ENCODE peak calls at places on chromosomes 4 and X, in six cellular contexts. One of them, this sample, is unnamed.

GRCh38 chr4:2390780-2391490 is 27.5 kb downstream of the ZFYVE28 start:
- DNase-seq in GM19239: no peak
- DNase-seq in right lobe of liver: no peak
- DNase-seq in stimulated activated CD8-positive, alpha-beta memory T cell treated with anti-CD3 and anti-CD28 coated beads, Interleukin-2, amount 100 ng/mL, for 1 hour: no peak
- DNase-seq in activated naive CD4-positive, alpha-beta T cell: no peak
- DNase-seq in activated CD4-positive, CD25-positive, alpha-beta regulatory T cell treated with anti-CD3 and anti-CD28 coated beads, Interleukin-2, amount 50 U/mL, for 72 hours: no peak
- DNase-seq in this sample: no peak

GRCh38 chr4:40778090-40778489 is 28.3 kb downstream of the NSUN7 start:
- DNase-seq in stimulated activated CD8-positive, alpha-beta memory T cell treated with anti-CD3 and anti-CD28 coated beads, Interleukin-2, amount 100 ng/mL, for 1 hour: no peak
- DNase-seq in activated naive CD4-positive, alpha-beta T cell: no peak
- DNase-seq in activated CD4-positive, CD25-positive, alpha-beta regulatory T cell treated with anti-CD3 and anti-CD28 coated beads, Interleukin-2, amount 50 U/mL, for 72 hours: no peak
- DNase-seq in GM19239: no peak
- DNase-seq in right lobe of liver: no peak
- DNase-seq in this sample: no peak

GRCh38 chr4:141099326-141099725 is 33.9 kb downstream of the RNF150 start:
- DNase-seq in stimulated activated CD8-positive, alpha-beta memory T cell treated with anti-CD3 and anti-CD28 coated beads, Interleukin-2, amount 100 ng/mL, for 1 hour: no peak
- DNase-seq in activated naive CD4-positive, alpha-beta T cell: no peak
- DNase-seq in right lobe of liver: no peak
- DNase-seq in activated CD4-positive, CD25-positive, alpha-beta regulatory T cell treated with anti-CD3 and anti-CD28 coated beads, Interleukin-2, amount 50 U/mL, for 72 hours: no peak
- DNase-seq in GM19239: no peak
- DNase-seq in this sample: no peak

GRCh38 chr4:104989363-104989762 is 157.3 kb upstream of the TET2 start:
- DNase-seq in activated CD4-positive, CD25-positive, alpha-beta regulatory T cell treated with anti-CD3 and anti-CD28 coated beads, Interleukin-2, amount 50 U/mL, for 72 hours: no peak
- DNase-seq in activated naive CD4-positive, alpha-beta T cell: no peak
- DNase-seq in right lobe of liver: no peak
- DNase-seq in GM19239: no peak
- DNase-seq in stimulated activated CD8-positive, alpha-beta memory T cell treated with anti-CD3 and anti-CD28 coated beads, Interleukin-2, amount 100 ng/mL, for 1 hour: no peak
- DNase-seq in this sample: no peak

GRCh38 chr4:126458993-126459392 is 1144.2 kb downstream of the FAT4 start:
- DNase-seq in activated naive CD4-positive, alpha-beta T cell: no peak
- DNase-seq in right lobe of liver: no peak
- DNase-seq in GM19239: no peak
- DNase-seq in stimulated activated CD8-positive, alpha-beta memory T cell treated with anti-CD3 and anti-CD28 coated beads, Interleukin-2, amount 100 ng/mL, for 1 hour: no peak
- DNase-seq in activated CD4-positive, CD25-positive, alpha-beta regulatory T cell treated with anti-CD3 and anti-CD28 coated beads, Interleukin-2, amount 50 U/mL, for 72 hours: no peak
- DNase-seq in this sample: no peak

GRCh38 chr4:34953145-34953799 is 1291.0 kb downstream of the ARAP2 start:
- DNase-seq in activated CD4-positive, CD25-positive, alpha-beta regulatory T cell treated with anti-CD3 and anti-CD28 coated beads, Interleukin-2, amount 50 U/mL, for 72 hours: no peak
- DNase-seq in GM19239: no peak
- DNase-seq in right lobe of liver: no peak
- DNase-seq in activated naive CD4-positive, alpha-beta T cell: no peak
- DNase-seq in stimulated activated CD8-positive, alpha-beta memory T cell treated with anti-CD3 and anti-CD28 coated beads, Interleukin-2, amount 100 ng/mL, for 1 hour: no peak
- DNase-seq in this sample: no peak

GRCh38 chr4:184453402-184454160 is 20.8 kb downstream of the IRF2 start:
- DNase-seq in activated naive CD4-positive, alpha-beta T cell: no peak
- DNase-seq in right lobe of liver: no peak
- DNase-seq in stimulated activated CD8-positive, alpha-beta memory T cell treated with anti-CD3 and anti-CD28 coated beads, Interleukin-2, amount 100 ng/mL, for 1 hour: no peak
- DNase-seq in GM19239: peak; percentile 51
- DNase-seq in activated CD4-positive, CD25-positive, alpha-beta regulatory T cell treated with anti-CD3 and anti-CD28 coated beads, Interleukin-2, amount 50 U/mL, for 72 hours: no peak
- DNase-seq in this sample: no peak

GRCh38 chr4:158998624-158999023 is 104.3 kb upstream of the RAPGEF2 start:
- DNase-seq in right lobe of liver: no peak
- DNase-seq in activated naive CD4-positive, alpha-beta T cell: no peak
- DNase-seq in activated CD4-positive, CD25-positive, alpha-beta regulatory T cell treated with anti-CD3 and anti-CD28 coated beads, Interleukin-2, amount 50 U/mL, for 72 hours: no peak
- DNase-seq in stimulated activated CD8-positive, alpha-beta memory T cell treated with anti-CD3 and anti-CD28 coated beads, Interleukin-2, amount 100 ng/mL, for 1 hour: no peak
- DNase-seq in GM19239: no peak
- DNase-seq in this sample: no peak

GRCh38 chrX:47483310-47484268 is 567 bp upstream of the ZNF41 start:
- DNase-seq in GM19239: no peak
- DNase-seq in stimulated activated CD8-positive, alpha-beta memory T cell treated with anti-CD3 and anti-CD28 coated beads, Interleukin-2, amount 100 ng/mL, for 1 hour: no peak
- DNase-seq in activated naive CD4-positive, alpha-beta T cell: no peak
- DNase-seq in activated CD4-positive, CD25-positive, alpha-beta regulatory T cell treated with anti-CD3 and anti-CD28 coated beads, Interleukin-2, amount 50 U/mL, for 72 hours: no peak
- DNase-seq in right lobe of liver: peak; percentile 44
- DNase-seq in this sample: peak; percentile 60

GRCh38 chr4:10143171-10143570 is 26.6 kb upstream of the WDR1 start:
- DNase-seq in right lobe of liver: no peak
- DNase-seq in activated naive CD4-positive, alpha-beta T cell: no peak
- DNase-seq in activated CD4-positive, CD25-positive, alpha-beta regulatory T cell treated with anti-CD3 and anti-CD28 coated beads, Interleukin-2, amount 50 U/mL, for 72 hours: no peak
- DNase-seq in stimulated activated CD8-positive, alpha-beta memory T cell treated with anti-CD3 and anti-CD28 coated beads, Interleukin-2, amount 100 ng/mL, for 1 hour: no peak
- DNase-seq in GM19239: no peak
- DNase-seq in this sample: no peak

GRCh38 chrX:103304705-103305104 is 6.1 kb downstream of the BEX2 start:
- DNase-seq in right lobe of liver: no peak
- DNase-seq in GM19239: no peak
- DNase-seq in activated naive CD4-positive, alpha-beta T cell: no peak
- DNase-seq in stimulated activated CD8-positive, alpha-beta memory T cell treated with anti-CD3 and anti-CD28 coated beads, Interleukin-2, amount 100 ng/mL, for 1 hour: no peak
- DNase-seq in activated CD4-positive, CD25-positive, alpha-beta regulatory T cell treated with anti-CD3 and anti-CD28 coated beads, Interleukin-2, amount 50 U/mL, for 72 hours: no peak
- DNase-seq in this sample: no peak

GRCh38 chr4:105979506-105979905 is 84.2 kb downstream of the NPNT start:
- DNase-seq in activated naive CD4-positive, alpha-beta T cell: no peak
- DNase-seq in stimulated activated CD8-positive, alpha-beta memory T cell treated with anti-CD3 and anti-CD28 coated beads, Interleukin-2, amount 100 ng/mL, for 1 hour: no peak
- DNase-seq in GM19239: no peak
- DNase-seq in activated CD4-positive, CD25-positive, alpha-beta regulatory T cell treated with anti-CD3 and anti-CD28 coated beads, Interleukin-2, amount 50 U/mL, for 72 hours: no peak
- DNase-seq in right lobe of liver: no peak
- DNase-seq in this sample: no peak

GRCh38 chrX:84415155-84415554 is 87.1 kb downstream of the HDX start:
- DNase-seq in activated naive CD4-positive, alpha-beta T cell: no peak
- DNase-seq in GM19239: no peak
- DNase-seq in activated CD4-positive, CD25-positive, alpha-beta regulatory T cell treated with anti-CD3 and anti-CD28 coated beads, Interleukin-2, amount 50 U/mL, for 72 hours: no peak
- DNase-seq in right lobe of liver: no peak
- DNase-seq in stimulated activated CD8-positive, alpha-beta memory T cell treated with anti-CD3 and anti-CD28 coated beads, Interleukin-2, amount 100 ng/mL, for 1 hour: no peak
- DNase-seq in this sample: no peak

GRCh38 chrX:41384041-41384705 is 50.2 kb downstream of the DDX3X start:
- DNase-seq in right lobe of liver: peak; percentile 78
- DNase-seq in activated CD4-positive, CD25-positive, alpha-beta regulatory T cell treated with anti-CD3 and anti-CD28 coated beads, Interleukin-2, amount 50 U/mL, for 72 hours: peak; percentile 55
- DNase-seq in stimulated activated CD8-positive, alpha-beta memory T cell treated with anti-CD3 and anti-CD28 coated beads, Interleukin-2, amount 100 ng/mL, for 1 hour: no peak
- DNase-seq in activated naive CD4-positive, alpha-beta T cell: no peak
- DNase-seq in GM19239: no peak
- DNase-seq in this sample: peak; percentile 65

GRCh38 chr4:55125087-55125721 is at the start of gene KDR:
- DNase-seq in activated naive CD4-positive, alpha-beta T cell: no peak
- DNase-seq in GM19239: no peak
- DNase-seq in activated CD4-positive, CD25-positive, alpha-beta regulatory T cell treated with anti-CD3 and anti-CD28 coated beads, Interleukin-2, amount 50 U/mL, for 72 hours: no peak
- DNase-seq in stimulated activated CD8-positive, alpha-beta memory T cell treated with anti-CD3 and anti-CD28 coated beads, Interleukin-2, amount 100 ng/mL, for 1 hour: no peak
- DNase-seq in right lobe of liver: peak; percentile 52
- DNase-seq in this sample: peak; percentile 68

GRCh38 chr4:4758708-4759107 is 100.8 kb upstream of the MSX1 start:
- DNase-seq in stimulated activated CD8-positive, alpha-beta memory T cell treated with anti-CD3 and anti-CD28 coated beads, Interleukin-2, amount 100 ng/mL, for 1 hour: no peak
- DNase-seq in activated CD4-positive, CD25-positive, alpha-beta regulatory T cell treated with anti-CD3 and anti-CD28 coated beads, Interleukin-2, amount 50 U/mL, for 72 hours: no peak
- DNase-seq in GM19239: peak; percentile 15
- DNase-seq in right lobe of liver: no peak
- DNase-seq in activated naive CD4-positive, alpha-beta T cell: no peak
- DNase-seq in this sample: no peak

GRCh38 chrX:134753185-134754008 is 95.1 kb upstream of the PLAC1 start:
- DNase-seq in activated CD4-positive, CD25-positive, alpha-beta regulatory T cell treated with anti-CD3 and anti-CD28 coated beads, Interleukin-2, amount 50 U/mL, for 72 hours: no peak
- DNase-seq in right lobe of liver: no peak
- DNase-seq in activated naive CD4-positive, alpha-beta T cell: no peak
- DNase-seq in GM19239: no peak
- DNase-seq in stimulated activated CD8-positive, alpha-beta memory T cell treated with anti-CD3 and anti-CD28 coated beads, Interleukin-2, amount 100 ng/mL, for 1 hour: no peak
- DNase-seq in this sample: no peak

GRCh38 chrX:8741981-8742380 is 10.0 kb upstream of the ANOS1 start:
- DNase-seq in right lobe of liver: no peak
- DNase-seq in stimulated activated CD8-positive, alpha-beta memory T cell treated with anti-CD3 and anti-CD28 coated beads, Interleukin-2, amount 100 ng/mL, for 1 hour: no peak
- DNase-seq in GM19239: no peak
- DNase-seq in activated CD4-positive, CD25-positive, alpha-beta regulatory T cell treated with anti-CD3 and anti-CD28 coated beads, Interleukin-2, amount 50 U/mL, for 72 hours: no peak
- DNase-seq in activated naive CD4-positive, alpha-beta T cell: no peak
- DNase-seq in this sample: no peak

GRCh38 chr4:73922766-73923630 is 53.8 kb downstream of the CXCL1 start:
- DNase-seq in activated naive CD4-positive, alpha-beta T cell: no peak
- DNase-seq in right lobe of liver: no peak
- DNase-seq in stimulated activated CD8-positive, alpha-beta memory T cell treated with anti-CD3 and anti-CD28 coated beads, Interleukin-2, amount 100 ng/mL, for 1 hour: no peak
- DNase-seq in GM19239: no peak
- DNase-seq in activated CD4-positive, CD25-positive, alpha-beta regulatory T cell treated with anti-CD3 and anti-CD28 coated beads, Interleukin-2, amount 50 U/mL, for 72 hours: no peak
- DNase-seq in this sample: no peak

GRCh38 chr4:8160572-8160971 is 2.0 kb upstream of the ABLIM2 start:
- DNase-seq in activated naive CD4-positive, alpha-beta T cell: no peak
- DNase-seq in activated CD4-positive, CD25-positive, alpha-beta regulatory T cell treated with anti-CD3 and anti-CD28 coated beads, Interleukin-2, amount 50 U/mL, for 72 hours: no peak
- DNase-seq in GM19239: no peak
- DNase-seq in stimulated activated CD8-positive, alpha-beta memory T cell treated with anti-CD3 and anti-CD28 coated beads, Interleukin-2, amount 100 ng/mL, for 1 hour: no peak
- DNase-seq in right lobe of liver: no peak
- DNase-seq in this sample: no peak

GRCh38 chrX:84046403-84046984 is 141.5 kb downstream of the RPS6KA6 start:
- DNase-seq in right lobe of liver: no peak
- DNase-seq in GM19239: peak; percentile 0
- DNase-seq in stimulated activated CD8-positive, alpha-beta memory T cell treated with anti-CD3 and anti-CD28 coated beads, Interleukin-2, amount 100 ng/mL, for 1 hour: no peak
- DNase-seq in activated naive CD4-positive, alpha-beta T cell: no peak
- DNase-seq in activated CD4-positive, CD25-positive, alpha-beta regulatory T cell treated with anti-CD3 and anti-CD28 coated beads, Interleukin-2, amount 50 U/mL, for 72 hours: no peak
- DNase-seq in this sample: no peak

GRCh38 chr4:159463235-159463634 is 360.4 kb downstream of the RAPGEF2 start:
- DNase-seq in activated CD4-positive, CD25-positive, alpha-beta regulatory T cell treated with anti-CD3 and anti-CD28 coated beads, Interleukin-2, amount 50 U/mL, for 72 hours: no peak
- DNase-seq in GM19239: no peak
- DNase-seq in activated naive CD4-positive, alpha-beta T cell: no peak
- DNase-seq in right lobe of liver: no peak
- DNase-seq in stimulated activated CD8-positive, alpha-beta memory T cell treated with anti-CD3 and anti-CD28 coated beads, Interleukin-2, amount 100 ng/mL, for 1 hour: no peak
- DNase-seq in this sample: no peak

GRCh38 chr4:89299153-89299789 is 8.3 kb downstream of the GPRIN3 start:
- DNase-seq in right lobe of liver: no peak
- DNase-seq in stimulated activated CD8-positive, alpha-beta memory T cell treated with anti-CD3 and anti-CD28 coated beads, Interleukin-2, amount 100 ng/mL, for 1 hour: no peak
- DNase-seq in GM19239: no peak
- DNase-seq in activated naive CD4-positive, alpha-beta T cell: no peak
- DNase-seq in activated CD4-positive, CD25-positive, alpha-beta regulatory T cell treated with anti-CD3 and anti-CD28 coated beads, Interleukin-2, amount 50 U/mL, for 72 hours: no peak
- DNase-seq in this sample: no peak

GRCh38 chrX:5068550-5068949 is 1160.1 kb downstream of the NLGN4X start:
- DNase-seq in right lobe of liver: no peak
- DNase-seq in activated CD4-positive, CD25-positive, alpha-beta regulatory T cell treated with anti-CD3 and anti-CD28 coated beads, Interleukin-2, amount 50 U/mL, for 72 hours: no peak
- DNase-seq in GM19239: no peak
- DNase-seq in activated naive CD4-positive, alpha-beta T cell: no peak
- DNase-seq in stimulated activated CD8-positive, alpha-beta memory T cell treated with anti-CD3 and anti-CD28 coated beads, Interleukin-2, amount 100 ng/mL, for 1 hour: no peak
- DNase-seq in this sample: no peak

GRCh38 chrX:13376857-13377441 is 57.1 kb upstream of the ATXN3L start:
- DNase-seq in right lobe of liver: no peak
- DNase-seq in GM19239: no peak
- DNase-seq in stimulated activated CD8-positive, alpha-beta memory T cell treated with anti-CD3 and anti-CD28 coated beads, Interleukin-2, amount 100 ng/mL, for 1 hour: no peak
- DNase-seq in activated naive CD4-positive, alpha-beta T cell: no peak
- DNase-seq in activated CD4-positive, CD25-positive, alpha-beta regulatory T cell treated with anti-CD3 and anti-CD28 coated beads, Interleukin-2, amount 50 U/mL, for 72 hours: no peak
- DNase-seq in this sample: no peak

GRCh38 chrX:12956704-12957541 is 18.0 kb upstream of the TMSB4X start:
- DNase-seq in activated naive CD4-positive, alpha-beta T cell: peak; percentile 32
- DNase-seq in stimulated activated CD8-positive, alpha-beta memory T cell treated with anti-CD3 and anti-CD28 coated beads, Interleukin-2, amount 100 ng/mL, for 1 hour: no peak
- DNase-seq in GM19239: no peak
- DNase-seq in activated CD4-positive, CD25-positive, alpha-beta regulatory T cell treated with anti-CD3 and anti-CD28 coated beads, Interleukin-2, amount 50 U/mL, for 72 hours: peak; percentile 48
- DNase-seq in right lobe of liver: no peak
- DNase-seq in this sample: no peak

GRCh38 chr4:182877326-182877883 is 39.8 kb downstream of the DCTD start:
- DNase-seq in right lobe of liver: no peak
- DNase-seq in activated naive CD4-positive, alpha-beta T cell: no peak
- DNase-seq in activated CD4-positive, CD25-positive, alpha-beta regulatory T cell treated with anti-CD3 and anti-CD28 coated beads, Interleukin-2, amount 50 U/mL, for 72 hours: no peak
- DNase-seq in stimulated activated CD8-positive, alpha-beta memory T cell treated with anti-CD3 and anti-CD28 coated beads, Interleukin-2, amount 100 ng/mL, for 1 hour: no peak
- DNase-seq in GM19239: no peak
- DNase-seq in this sample: peak; percentile 4

GRCh38 chr4:74772106-74772505 is 22.2 kb downstream of the BTC start:
- DNase-seq in stimulated activated CD8-positive, alpha-beta memory T cell treated with anti-CD3 and anti-CD28 coated beads, Interleukin-2, amount 100 ng/mL, for 1 hour: no peak
- DNase-seq in activated CD4-positive, CD25-positive, alpha-beta regulatory T cell treated with anti-CD3 and anti-CD28 coated beads, Interleukin-2, amount 50 U/mL, for 72 hours: no peak
- DNase-seq in GM19239: no peak
- DNase-seq in activated naive CD4-positive, alpha-beta T cell: no peak
- DNase-seq in right lobe of liver: no peak
- DNase-seq in this sample: no peak

GRCh38 chrX:144637731-144638130 is 609.6 kb upstream of the SPANXN1 start:
- DNase-seq in right lobe of liver: no peak
- DNase-seq in activated CD4-positive, CD25-positive, alpha-beta regulatory T cell treated with anti-CD3 and anti-CD28 coated beads, Interleukin-2, amount 50 U/mL, for 72 hours: no peak
- DNase-seq in GM19239: no peak
- DNase-seq in stimulated activated CD8-positive, alpha-beta memory T cell treated with anti-CD3 and anti-CD28 coated beads, Interleukin-2, amount 100 ng/mL, for 1 hour: no peak
- DNase-seq in activated naive CD4-positive, alpha-beta T cell: no peak
- DNase-seq in this sample: no peak

GRCh38 chrX:104913348-104913747 is 307.1 kb downstream of the TEX13A start:
- DNase-seq in stimulated activated CD8-positive, alpha-beta memory T cell treated with anti-CD3 and anti-CD28 coated beads, Interleukin-2, amount 100 ng/mL, for 1 hour: no peak
- DNase-seq in right lobe of liver: no peak
- DNase-seq in GM19239: no peak
- DNase-seq in activated naive CD4-positive, alpha-beta T cell: no peak
- DNase-seq in activated CD4-positive, CD25-positive, alpha-beta regulatory T cell treated with anti-CD3 and anti-CD28 coated beads, Interleukin-2, amount 50 U/mL, for 72 hours: no peak
- DNase-seq in this sample: no peak

GRCh38 chr4:86977621-86978184 is 42.9 kb downstream of the AFF1 start:
- DNase-seq in activated CD4-positive, CD25-positive, alpha-beta regulatory T cell treated with anti-CD3 and anti-CD28 coated beads, Interleukin-2, amount 50 U/mL, for 72 hours: no peak
- DNase-seq in stimulated activated CD8-positive, alpha-beta memory T cell treated with anti-CD3 and anti-CD28 coated beads, Interleukin-2, amount 100 ng/mL, for 1 hour: no peak
- DNase-seq in right lobe of liver: peak; percentile 60
- DNase-seq in GM19239: no peak
- DNase-seq in activated naive CD4-positive, alpha-beta T cell: no peak
- DNase-seq in this sample: no peak

GRCh38 chr4:133147922-133148689 is 988 bp upstream of the PCDH10 start:
- DNase-seq in right lobe of liver: no peak
- DNase-seq in GM19239: no peak
- DNase-seq in activated naive CD4-positive, alpha-beta T cell: no peak
- DNase-seq in stimulated activated CD8-positive, alpha-beta memory T cell treated with anti-CD3 and anti-CD28 coated beads, Interleukin-2, amount 100 ng/mL, for 1 hour: no peak
- DNase-seq in activated CD4-positive, CD25-positive, alpha-beta regulatory T cell treated with anti-CD3 and anti-CD28 coated beads, Interleukin-2, amount 50 U/mL, for 72 hours: no peak
- DNase-seq in this sample: no peak

GRCh38 chrX:111447298-111447697 is 35.3 kb upstream of the DCX start:
- DNase-seq in right lobe of liver: no peak
- DNase-seq in activated naive CD4-positive, alpha-beta T cell: no peak
- DNase-seq in GM19239: no peak
- DNase-seq in activated CD4-positive, CD25-positive, alpha-beta regulatory T cell treated with anti-CD3 and anti-CD28 coated beads, Interleukin-2, amount 50 U/mL, for 72 hours: no peak
- DNase-seq in stimulated activated CD8-positive, alpha-beta memory T cell treated with anti-CD3 and anti-CD28 coated beads, Interleukin-2, amount 100 ng/mL, for 1 hour: no peak
- DNase-seq in this sample: no peak

GRCh38 chr4:133377286-133377685 is 228.2 kb downstream of the PCDH10 start:
- DNase-seq in right lobe of liver: no peak
- DNase-seq in activated naive CD4-positive, alpha-beta T cell: no peak
- DNase-seq in GM19239: no peak
- DNase-seq in activated CD4-positive, CD25-positive, alpha-beta regulatory T cell treated with anti-CD3 and anti-CD28 coated beads, Interleukin-2, amount 50 U/mL, for 72 hours: no peak
- DNase-seq in stimulated activated CD8-positive, alpha-beta memory T cell treated with anti-CD3 and anti-CD28 coated beads, Interleukin-2, amount 100 ng/mL, for 1 hour: no peak
- DNase-seq in this sample: no peak

GRCh38 chr4:183554878-183555585 is 50.2 kb downstream of the ING2 start:
- DNase-seq in activated CD4-positive, CD25-positive, alpha-beta regulatory T cell treated with anti-CD3 and anti-CD28 coated beads, Interleukin-2, amount 50 U/mL, for 72 hours: no peak
- DNase-seq in activated naive CD4-positive, alpha-beta T cell: no peak
- DNase-seq in right lobe of liver: no peak
- DNase-seq in GM19239: no peak
- DNase-seq in stimulated activated CD8-positive, alpha-beta memory T cell treated with anti-CD3 and anti-CD28 coated beads, Interleukin-2, amount 100 ng/mL, for 1 hour: no peak
- DNase-seq in this sample: no peak

GRCh38 chr4:113368056-113368455 is 318.6 kb downstream of the ANK2 start:
- DNase-seq in activated naive CD4-positive, alpha-beta T cell: no peak
- DNase-seq in GM19239: no peak
- DNase-seq in right lobe of liver: no peak
- DNase-seq in activated CD4-positive, CD25-positive, alpha-beta regulatory T cell treated with anti-CD3 and anti-CD28 coated beads, Interleukin-2, amount 50 U/mL, for 72 hours: no peak
- DNase-seq in stimulated activated CD8-positive, alpha-beta memory T cell treated with anti-CD3 and anti-CD28 coated beads, Interleukin-2, amount 100 ng/mL, for 1 hour: no peak
- DNase-seq in this sample: no peak

GRCh38 chrX:110407910-110408545 is 49.4 kb downstream of the RTL9 start:
- DNase-seq in GM19239: peak; percentile 4
- DNase-seq in right lobe of liver: peak; percentile 49
- DNase-seq in stimulated activated CD8-positive, alpha-beta memory T cell treated with anti-CD3 and anti-CD28 coated beads, Interleukin-2, amount 100 ng/mL, for 1 hour: no peak
- DNase-seq in activated CD4-positive, CD25-positive, alpha-beta regulatory T cell treated with anti-CD3 and anti-CD28 coated beads, Interleukin-2, amount 50 U/mL, for 72 hours: peak; percentile 38
- DNase-seq in activated naive CD4-positive, alpha-beta T cell: no peak
- DNase-seq in this sample: no peak

GRCh38 chr4:52979821-52980590 is 117.9 kb downstream of the RASL11B start:
- DNase-seq in right lobe of liver: no peak
- DNase-seq in stimulated activated CD8-positive, alpha-beta memory T cell treated with anti-CD3 and anti-CD28 coated beads, Interleukin-2, amount 100 ng/mL, for 1 hour: no peak
- DNase-seq in GM19239: no peak
- DNase-seq in activated naive CD4-positive, alpha-beta T cell: no peak
- DNase-seq in activated CD4-positive, CD25-positive, alpha-beta regulatory T cell treated with anti-CD3 and anti-CD28 coated beads, Interleukin-2, amount 50 U/mL, for 72 hours: no peak
- DNase-seq in this sample: no peak

GRCh38 chrX:9765737-9766098 is at the start of gene GPR143:
- DNase-seq in right lobe of liver: no peak
- DNase-seq in activated naive CD4-positive, alpha-beta T cell: no peak
- DNase-seq in GM19239: no peak
- DNase-seq in activated CD4-positive, CD25-positive, alpha-beta regulatory T cell treated with anti-CD3 and anti-CD28 coated beads, Interleukin-2, amount 50 U/mL, for 72 hours: no peak
- DNase-seq in stimulated activated CD8-positive, alpha-beta memory T cell treated with anti-CD3 and anti-CD28 coated beads, Interleukin-2, amount 100 ng/mL, for 1 hour: no peak
- DNase-seq in this sample: no peak

This sample was measured in sciatic nerve.